ENCODE peak calls at places on chromosome 14, in four cellular contexts. One of them, this sample, is unnamed.

GRCh38 chr14:73245401-73246325 is 8.4 kb downstream of the PAPLN start:
- DNase-seq in GM23248: no peak
- DNase-seq in trophoblast cell: peak; percentile 46
- DNase-seq in HCT116: no peak
- DNase-seq in this sample: no peak

GRCh38 chr14:37056473-37056872 is 115.9 kb downstream of the SLC25A21 start:
- DNase-seq in GM23248: peak; percentile 79
- DNase-seq in trophoblast cell: no peak
- DNase-seq in HCT116: no peak
- DNase-seq in this sample: peak; percentile 9

GRCh38 chr14:50303744-50304471 is 8.1 kb downstream of the L2HGDH start:
- DNase-seq in GM23248: peak; percentile 66
- DNase-seq in trophoblast cell: peak; percentile 82
- DNase-seq in HCT116: no peak
- DNase-seq in this sample: no peak

GRCh38 chr14:68230941-68231717 is 411.6 kb downstream of the RAD51B start:
- DNase-seq in GM23248: peak; percentile 39
- DNase-seq in trophoblast cell: no peak
- DNase-seq in HCT116: no peak
- DNase-seq in this sample: no peak

GRCh38 chr14:94571950-94572349 is 9.3 kb upstream of the SERPINA5 start:
- DNase-seq in GM23248: peak; percentile 70
- DNase-seq in trophoblast cell: no peak
- DNase-seq in HCT116: no peak
- DNase-seq in this sample: no peak

GRCh38 chr14:29741909-29742401 is 185.7 kb downstream of the PRKD1 start:
- DNase-seq in GM23248: peak; percentile 46
- DNase-seq in trophoblast cell: no peak
- DNase-seq in HCT116: no peak
- DNase-seq in this sample: no peak

GRCh38 chr14:89767861-89768268 is 186.7 kb downstream of the EFCAB11 start:
- DNase-seq in GM23248: peak; percentile 76
- DNase-seq in trophoblast cell: peak; percentile 37
- DNase-seq in HCT116: peak; percentile 43
- DNase-seq in this sample: no peak

GRCh38 chr14:75469606-75470237 is 41.9 kb downstream of the JDP2 start:
- DNase-seq in GM23248: peak; percentile 50
- DNase-seq in trophoblast cell: no peak
- DNase-seq in HCT116: no peak
- DNase-seq in this sample: no peak

GRCh38 chr14:30657606-30658163 is 35.6 kb downstream of the SCFD1 start:
- DNase-seq in GM23248: peak; percentile 39
- DNase-seq in trophoblast cell: no peak
- DNase-seq in HCT116: no peak
- DNase-seq in this sample: no peak

GRCh38 chr14:49895480-49895879 is 2.6 kb downstream of the ARF6 start:
- DNase-seq in GM23248: peak; percentile 47
- DNase-seq in trophoblast cell: no peak
- DNase-seq in HCT116: no peak
- DNase-seq in this sample: no peak

DNA sequence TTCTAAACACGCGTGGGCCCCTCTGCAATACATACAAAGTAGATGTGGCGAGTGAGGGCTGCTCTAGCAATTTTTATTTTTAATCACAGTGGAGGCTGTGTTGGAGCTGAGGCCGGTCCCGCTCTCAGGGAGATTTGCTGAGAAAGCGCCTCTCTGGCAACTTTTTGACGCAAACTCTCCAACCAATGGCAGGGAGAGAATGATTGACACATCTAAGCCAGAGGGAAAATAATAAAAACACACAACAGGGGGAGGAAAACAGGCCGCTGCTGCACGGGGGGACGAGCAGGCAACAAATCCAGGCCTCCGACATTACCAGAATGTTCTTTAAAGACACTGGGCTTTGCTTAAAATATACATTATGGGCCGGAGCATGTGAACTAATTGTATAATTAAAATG is at the start of gene OTX2:
- DNase-seq in GM23248: no peak
- DNase-seq in trophoblast cell: no peak
- DNase-seq in HCT116: no peak
- DNase-seq in this sample: no peak
- H3K9ac ChIP-seq in GM23248: no peak within 1 kb of the TSS
- H3K9ac ChIP-seq in trophoblast cell: no peak within 1 kb of the TSS
- H3K9ac ChIP-seq in HCT116: no peak within 1 kb of the TSS
- H3K9ac ChIP-seq in this sample: peak within 1 kb of the TSS; percentile 76

GRCh38 chr14:54712371-54712998 is 145.6 kb downstream of the SAMD4A start:
- DNase-seq in GM23248: peak; percentile 65
- DNase-seq in trophoblast cell: no peak
- DNase-seq in HCT116: no peak
- DNase-seq in this sample: no peak
- H3K4me1 ChIP-seq in GM23248: peaks cover 39% of the 10 kb centered on the region
- H3K4me1 ChIP-seq in trophoblast cell: no peaks in the 10 kb centered on the region
- H3K4me1 ChIP-seq in HCT116: peaks cover 5% of the 10 kb centered on the region
- H3K4me1 ChIP-seq in this sample: no peaks in the 10 kb centered on the region

DNA sequence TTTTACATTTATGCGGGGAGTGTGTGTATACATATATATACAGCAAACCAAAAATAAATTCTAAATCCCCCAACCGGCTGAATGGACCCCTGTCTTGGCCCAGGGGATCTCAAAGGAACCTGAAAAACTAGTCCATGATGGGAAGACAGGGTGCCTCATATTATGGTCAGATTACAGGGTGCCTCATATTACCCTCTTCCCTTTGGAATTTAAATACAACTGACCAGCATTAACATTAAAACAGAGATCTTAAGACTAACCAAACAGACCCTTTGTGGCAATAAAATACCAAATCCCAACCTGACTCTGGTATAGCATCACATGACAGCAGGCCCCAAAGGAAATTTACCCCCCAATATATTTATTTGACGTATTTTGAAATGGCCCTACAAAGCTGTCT is 17.0 kb downstream of the GSTZ1 start:
- DNase-seq in GM23248: no peak
- DNase-seq in trophoblast cell: no peak
- DNase-seq in HCT116: no peak
- DNase-seq in this sample: no peak
- H3K9ac ChIP-seq in GM23248: no peak overlapping the region
- H3K9ac ChIP-seq in trophoblast cell: no peak overlapping the region
- H3K9ac ChIP-seq in HCT116: no peak overlapping the region
- H3K9ac ChIP-seq in this sample: no peak overlapping the region

GRCh38 chr14:52043690-52044089 is 25.2 kb downstream of the NID2 start:
- DNase-seq in GM23248: peak; percentile 48
- DNase-seq in trophoblast cell: peak; percentile 37
- DNase-seq in HCT116: peak; percentile 50
- DNase-seq in this sample: no peak
- H3K4me1 ChIP-seq in GM23248: peaks cover 25% of the 10 kb centered on the region
- H3K4me1 ChIP-seq in trophoblast cell: no peaks in the 10 kb centered on the region
- H3K4me1 ChIP-seq in HCT116: peaks cover 13% of the 10 kb centered on the region
- H3K4me1 ChIP-seq in this sample: no peaks in the 10 kb centered on the region

DNA sequence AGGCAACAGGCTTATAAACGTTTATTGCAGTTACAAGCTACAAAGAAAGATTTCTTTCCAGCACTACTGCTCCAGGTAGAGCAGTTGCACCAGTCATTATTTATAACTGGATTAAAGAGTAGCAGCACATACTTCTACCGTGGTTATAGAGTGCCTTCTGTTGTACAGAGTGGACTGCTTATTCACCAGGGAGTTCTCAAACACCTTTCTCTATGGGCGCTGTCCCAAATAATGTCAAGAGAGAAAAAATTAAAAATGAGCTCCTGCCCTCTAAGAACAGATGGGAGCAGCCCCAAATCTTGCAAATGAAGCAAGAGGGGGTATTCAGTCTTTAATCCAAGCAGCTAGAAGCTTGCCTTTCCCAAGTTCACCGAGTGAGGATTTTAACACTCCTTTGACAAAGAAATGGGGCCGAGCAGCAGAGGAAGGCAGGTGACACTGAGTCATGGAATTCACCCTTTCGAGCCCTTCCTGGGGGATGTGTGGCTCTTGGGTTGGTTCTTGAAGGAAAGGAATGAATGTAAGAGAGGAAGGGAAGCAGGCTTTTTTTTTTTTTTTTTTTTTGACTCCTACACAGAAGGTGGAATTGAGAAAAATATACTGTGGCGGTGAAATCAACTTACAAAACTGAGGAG is 181.2 kb downstream of the PRKCH start:
- DNase-seq in GM23248: no peak
- DNase-seq in trophoblast cell: no peak
- DNase-seq in HCT116: no peak
- DNase-seq in this sample: no peak
- H3K9ac ChIP-seq in GM23248: no peak overlapping the region
- H3K9ac ChIP-seq in trophoblast cell: no peak overlapping the region
- H3K9ac ChIP-seq in HCT116: no peak overlapping the region
- H3K9ac ChIP-seq in this sample: no peak overlapping the region

GRCh38 chr14:101834387-101835165 is 73.1 kb downstream of the PPP2R5C start:
- DNase-seq in GM23248: peak; percentile 19
- DNase-seq in trophoblast cell: no peak
- DNase-seq in HCT116: no peak
- DNase-seq in this sample: no peak

GRCh38 chr14:101833045-101833444 is 71.5 kb downstream of the PPP2R5C start:
- DNase-seq in GM23248: no peak
- DNase-seq in trophoblast cell: no peak
- DNase-seq in HCT116: no peak
- DNase-seq in this sample: no peak

GRCh38 chr14:101836131-101836530 is 74.6 kb downstream of the PPP2R5C start:
- DNase-seq in GM23248: peak; percentile 77
- DNase-seq in trophoblast cell: no peak
- DNase-seq in HCT116: no peak
- DNase-seq in this sample: no peak

GRCh38 chr14:101835166-101835557 is 73.7 kb downstream of the PPP2R5C start:
- DNase-seq in GM23248: peak; percentile 41
- DNase-seq in trophoblast cell: no peak
- DNase-seq in HCT116: no peak
- DNase-seq in this sample: no peak

DNA sequence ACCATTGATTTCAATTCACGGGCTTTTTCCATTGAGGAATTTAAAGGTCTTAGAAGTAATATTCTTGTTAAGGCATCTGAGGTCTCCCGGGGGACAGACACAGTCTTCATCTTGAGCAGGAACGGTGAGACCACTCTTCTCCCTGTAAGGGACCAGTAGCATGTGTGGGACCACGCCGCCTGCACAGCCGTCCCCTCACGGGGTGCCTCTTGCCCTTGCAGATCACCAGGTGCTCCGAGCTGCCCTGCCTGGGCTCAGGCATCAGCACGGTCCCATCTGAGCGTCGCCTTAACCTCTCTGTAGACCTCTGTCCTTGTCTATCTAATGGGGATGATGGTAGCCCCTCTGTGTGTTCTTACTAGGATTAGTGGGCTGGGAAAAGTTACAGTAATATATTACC is 74.1 kb downstream of the PPP2R5C start:
- DNase-seq in GM23248: no peak
- DNase-seq in trophoblast cell: no peak
- DNase-seq in HCT116: no peak
- DNase-seq in this sample: no peak
- H3K4me1 ChIP-seq in GM23248: peaks cover 22% of the 10 kb centered on the region
- H3K4me1 ChIP-seq in trophoblast cell: no peaks in the 10 kb centered on the region
- H3K4me1 ChIP-seq in HCT116: no peaks in the 10 kb centered on the region
- H3K4me1 ChIP-seq in this sample: no peaks in the 10 kb centered on the region

DNA sequence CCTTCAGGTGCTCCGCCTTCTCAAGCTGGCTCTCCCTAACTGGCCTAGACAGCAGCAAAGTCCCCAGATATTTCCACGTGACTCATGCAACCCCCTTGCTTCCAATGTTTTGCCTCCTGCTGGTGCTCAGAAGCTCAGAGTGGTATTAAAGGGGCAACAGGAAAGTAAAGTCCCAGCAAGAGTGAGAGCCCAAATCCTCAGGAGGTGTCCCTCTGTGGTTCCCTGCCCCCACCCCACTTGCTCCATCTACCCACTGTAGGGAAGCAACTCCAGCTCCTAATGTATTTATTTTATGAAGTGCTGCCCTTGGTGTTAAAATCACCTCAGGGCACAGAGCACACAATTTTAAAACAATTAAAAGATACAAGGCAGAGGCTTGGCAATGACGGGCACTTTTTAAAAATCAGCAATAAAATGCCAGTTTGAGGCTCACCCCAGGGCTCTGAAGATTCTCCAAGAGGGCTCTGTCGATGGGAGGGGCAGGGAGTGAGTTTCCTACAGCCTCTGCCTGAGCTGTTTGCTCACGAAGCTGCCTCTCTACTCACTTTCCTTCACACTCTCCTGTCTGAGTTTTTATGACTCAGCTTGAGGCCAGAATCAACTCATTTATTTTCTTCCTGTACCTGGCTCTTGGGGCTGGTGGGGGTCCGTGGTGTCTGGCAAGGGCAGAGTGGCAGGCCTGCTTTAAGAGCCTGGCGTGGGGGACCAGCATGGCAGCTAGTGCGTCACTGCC is 81.9 kb upstream of the MAX start:
- DNase-seq in GM23248: peak; percentile 71
- DNase-seq in trophoblast cell: no peak
- DNase-seq in HCT116: no peak
- DNase-seq in this sample: no peak
- H3K9ac ChIP-seq in GM23248: no peak overlapping the region
- H3K9ac ChIP-seq in trophoblast cell: no peak overlapping the region
- H3K9ac ChIP-seq in HCT116: no peak overlapping the region
- H3K9ac ChIP-seq in this sample: no peak overlapping the region

DNA sequence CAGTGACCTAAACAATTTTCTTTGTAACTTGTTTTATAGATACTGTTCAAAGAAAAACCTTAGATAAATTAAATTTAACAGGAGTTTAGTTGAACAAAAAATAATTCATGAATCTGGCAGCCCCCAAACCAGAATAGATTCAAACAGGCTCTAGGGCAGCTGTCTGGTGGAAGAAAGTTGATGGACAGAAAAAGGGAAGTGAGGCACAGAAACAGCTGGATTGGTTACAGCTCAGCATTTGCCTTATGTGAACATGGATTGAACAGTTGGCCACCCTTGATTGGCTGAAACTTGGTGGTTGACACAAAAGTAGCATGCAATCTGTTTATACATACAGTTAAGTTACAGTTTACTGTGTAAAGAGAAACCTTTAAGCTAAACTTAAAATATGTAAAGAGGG is 954.3 kb upstream of the FLRT2 start:
- DNase-seq in GM23248: no peak
- DNase-seq in trophoblast cell: no peak
- DNase-seq in HCT116: no peak
- DNase-seq in this sample: no peak
- H3K4me1 ChIP-seq in GM23248: no peaks in the 10 kb centered on the region
- H3K4me1 ChIP-seq in trophoblast cell: no peaks in the 10 kb centered on the region
- H3K4me1 ChIP-seq in HCT116: no peaks in the 10 kb centered on the region
- H3K4me1 ChIP-seq in this sample: no peaks in the 10 kb centered on the region

DNA sequence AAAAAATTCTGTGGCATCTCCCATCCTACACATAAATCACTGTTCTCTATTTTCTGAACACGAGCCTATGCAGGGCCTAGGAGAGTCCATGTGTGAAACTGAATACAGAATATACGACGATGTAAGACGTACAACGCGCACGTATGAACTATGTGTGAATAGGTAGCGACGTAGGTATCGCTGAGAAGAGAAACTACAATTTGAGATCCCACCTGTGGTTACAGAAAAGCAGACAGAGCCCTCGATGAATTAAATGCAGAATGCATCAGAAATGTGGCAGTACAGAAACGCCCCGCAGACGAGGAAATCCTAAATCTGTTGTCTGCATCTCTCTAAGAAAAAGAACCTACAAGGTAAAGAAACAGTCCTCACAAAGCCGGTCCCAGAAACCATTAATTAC is 12.7 kb downstream of the BCL11B start:
- DNase-seq in GM23248: no peak
- DNase-seq in trophoblast cell: no peak
- DNase-seq in HCT116: no peak
- DNase-seq in this sample: no peak
- H3K9ac ChIP-seq in GM23248: no peak overlapping the region
- H3K9ac ChIP-seq in trophoblast cell: no peak overlapping the region
- H3K9ac ChIP-seq in HCT116: no peak overlapping the region
- H3K9ac ChIP-seq in this sample: no peak overlapping the region

This sample was measured in NT2/D1.